ENCODE peak calls at places on chromosome 21, in six cellular contexts. N is IMR-90, U is H9, E is spleen, I is GM23338, R is suprapubic skin. T is an unnamed sample. For H3K27me3, the result is how much of the 10 kb centered on the place peaks cover.

GRCh38 chr21:27507695-27508094 is 540.8 kb upstream of the ADAMTS5 start:
- DNase-seq in N (no peak), U (no peak), E (no peak), I (no peak), R (no peak), T (no peak)

GRCh38 chr21:17560377-17560776 is 47.5 kb downstream of the CXADR start:
- DNase-seq in N (peak), U (no peak), E (no peak), I (no peak), R (no peak), T (no peak)

GRCh38 chr21:27275294-27275927 is 308.5 kb upstream of the ADAMTS5 start:
- DNase-seq in N (peak), U (no peak), E (no peak), I (no peak), R (no peak), T (no peak)

GRCh38 chr21:30072496-30072895 is 94.1 kb downstream of the CLDN17 start:
- DNase-seq in N (no peak), U (peak), E (no peak), I (peak), R (no peak), T (peak)

GRCh38 chr21:29538115-29538514 is 239.4 kb downstream of the BACH1 start:
- DNase-seq in N (peak), U (no peak), E (no peak), I (no peak), R (no peak), T (no peak)

GRCh38 chr21:31750843-31751242 is 18.9 kb upstream of the SCAF4 start:
- DNase-seq in N (peak), U (no peak), E (no peak), I (no peak), R (no peak), T (no peak)

GRCh38 chr21:46125846-46126301 is 28.0 kb downstream of the COL6A2 start:
- DNase-seq in N (no peak), U (peak), E (no peak), I (no peak), R (peak), T (peak)

GRCh38 chr21:31938330-31939301 is 65.8 kb downstream of the HUNK start:
- DNase-seq in N (no peak), U (no peak), E (no peak), I (no peak), R (no peak), T (peak)

GRCh38 chr21:41648591-41649031 is 118.2 kb downstream of the RIPK4 start:
- DNase-seq in N (peak), U (no peak), E (peak), I (no peak), R (no peak), T (no peak)

GRCh38 chr21:37032877-37033471 is 26.5 kb downstream of the RIPPLY3 start:
- DNase-seq in N (peak), U (no peak), E (no peak), I (no peak), R (no peak), T (no peak)

GRCh38 chr21:28359300-28359699 is 633.4 kb downstream of the LTN1 start:
- DNase-seq in N (no peak), U (no peak), E (no peak), I (no peak), R (no peak), T (no peak)

GRCh38 chr21:18349468-18349867 is 54.1 kb downstream of the TMPRSS15 start:
- DNase-seq in N (no peak), U (no peak), E (no peak), I (no peak), R (no peak), T (no peak)

GRCh38 chr21:31663584-31664249 is 4.2 kb downstream of the SOD1 start:
- DNase-seq in N (no peak), U (no peak), E (no peak), I (no peak), R (no peak), T (no peak)

GRCh38 chr21:20424943-20425342 is 573.3 kb upstream of the NCAM2 start:
- DNase-seq in N (no peak), U (peak), E (no peak), I (peak), R (no peak), T (no peak)

GRCh38 chr21:15121097-15121654 is 56.4 kb upstream of the NRIP1 start:
- DNase-seq in N (no peak), U (no peak), E (no peak), I (no peak), R (no peak), T (no peak)
- H3K27ac ChIP-seq in N (no peak), U (peak), E (peak), I (peak), R (no peak), T (no peak)

DNA sequence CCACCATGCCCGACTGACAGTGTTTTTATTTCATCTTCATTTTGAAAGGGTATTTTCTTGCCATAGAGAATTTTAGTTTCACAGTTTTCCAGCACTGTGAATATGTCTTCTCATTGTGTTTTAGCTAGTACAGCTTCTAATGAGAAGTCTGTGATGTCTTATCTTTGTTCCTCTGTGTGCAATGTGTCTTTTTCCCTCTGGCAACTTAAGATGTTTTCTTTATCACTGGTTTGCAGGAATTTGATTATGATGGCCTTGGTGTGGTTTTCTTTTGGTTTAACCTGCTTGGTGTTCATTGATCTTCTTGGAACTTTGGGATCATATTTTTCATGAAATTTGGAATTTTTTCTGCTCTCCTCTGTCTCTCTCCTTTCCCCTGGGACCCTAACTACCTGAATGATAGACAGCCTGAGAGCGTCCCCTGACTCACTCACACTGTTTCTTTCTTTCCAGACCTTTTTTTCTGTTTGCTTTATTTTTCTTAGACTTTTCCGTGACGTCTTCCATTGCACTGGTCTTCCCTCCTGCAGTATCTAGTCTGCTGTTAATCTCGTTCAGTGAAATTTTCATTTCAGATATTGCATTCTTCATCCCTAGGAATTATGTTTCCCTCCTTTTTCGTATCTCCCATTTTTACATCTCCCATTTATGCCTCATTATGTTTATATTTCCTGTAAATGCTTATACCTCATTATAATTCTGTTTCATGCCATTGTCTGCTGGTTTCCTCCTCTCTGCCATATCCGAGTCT is 48.5 kb downstream of the PDE9A start:
- DNase-seq in N (no peak), U (no peak), E (no peak), I (no peak), R (no peak), T (no peak)
- H3K27me3 ChIP-seq in N (under half), U (under half), E (under half), I (under half), R (under half), T (under half)

DNA sequence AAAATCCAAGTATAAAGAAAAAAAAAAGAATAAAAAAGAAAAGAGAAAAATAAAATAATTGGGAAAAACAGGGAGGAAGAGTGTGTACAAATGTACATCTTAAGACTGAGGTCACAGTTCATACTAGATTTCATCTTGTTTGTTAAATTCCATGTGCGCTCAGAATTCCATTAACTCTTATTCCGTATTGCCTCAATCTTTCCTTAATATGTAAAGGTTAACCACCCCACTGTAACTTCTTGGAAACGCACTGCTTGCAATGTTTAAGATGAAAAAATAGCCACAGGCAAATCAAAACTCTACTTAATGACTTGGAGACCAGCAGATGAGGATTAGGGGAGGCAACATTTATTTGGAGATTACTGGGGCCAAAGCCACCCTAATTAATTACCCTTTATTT is 23.9 kb upstream of the KCNE1 start:
- DNase-seq in N (no peak), U (no peak), E (no peak), I (no peak), R (no peak), T (no peak)
- H3K27ac ChIP-seq in N (no peak), U (no peak), E (no peak), I (no peak), R (peak), T (no peak)

DNA sequence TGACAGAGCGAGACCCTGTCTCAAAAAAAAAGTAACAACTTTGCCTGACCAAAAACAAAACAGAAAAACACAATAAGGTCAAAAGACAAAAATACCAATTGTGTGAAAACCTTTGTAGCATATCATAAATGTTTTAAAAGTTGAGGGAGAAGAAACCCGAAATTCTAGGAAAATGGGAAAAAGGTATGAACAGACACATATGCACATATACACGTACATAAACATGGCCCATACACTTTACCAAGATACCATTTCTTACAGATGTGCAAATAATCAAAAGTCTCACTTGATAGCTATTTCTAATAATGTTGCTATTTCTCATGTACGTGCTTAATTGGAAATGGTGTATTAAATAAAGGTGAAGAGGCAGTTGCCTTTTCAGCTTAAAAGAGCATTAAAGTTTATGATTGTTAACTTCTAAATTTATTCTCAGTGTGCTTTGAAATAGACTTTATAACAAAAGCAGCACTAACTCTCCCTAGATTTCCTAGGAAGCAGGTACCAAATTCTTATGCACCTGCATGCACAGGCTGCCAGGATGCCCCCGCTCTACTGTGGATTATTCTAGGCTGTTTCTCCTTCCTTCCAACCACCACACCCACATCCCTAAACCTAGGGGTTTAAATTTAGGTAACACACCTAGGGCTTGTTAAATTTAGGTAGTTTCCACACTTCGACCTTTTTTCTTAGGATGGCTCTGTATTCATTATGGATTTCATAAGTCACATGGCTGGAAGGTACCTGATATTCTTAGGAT is 33.8 kb downstream of the ADARB1 start:
- DNase-seq in N (no peak), U (no peak), E (no peak), I (no peak), R (no peak), T (no peak)
- H3K27me3 ChIP-seq in N (under half), U (under half), E (under half), I (under half), R (under half), T (under half)

GRCh38 chr21:38994014-38994413 is 188.3 kb downstream of the ETS2 start:
- DNase-seq in N (no peak), U (no peak), E (no peak), I (no peak), R (no peak), T (no peak)

GRCh38 chr21:38990424-38990794 is 184.7 kb downstream of the ETS2 start:
- DNase-seq in N (no peak), U (no peak), E (no peak), I (peak), R (no peak), T (no peak)

GRCh38 chr21:38993561-38993960 is 187.8 kb downstream of the ETS2 start:
- DNase-seq in N (peak), U (no peak), E (no peak), I (no peak), R (no peak), T (peak)

GRCh38 chr21:38995071-38995669 is 188.1 kb downstream of the PSMG1 start:
- DNase-seq in N (no peak), U (no peak), E (no peak), I (no peak), R (no peak), T (no peak)

DNA sequence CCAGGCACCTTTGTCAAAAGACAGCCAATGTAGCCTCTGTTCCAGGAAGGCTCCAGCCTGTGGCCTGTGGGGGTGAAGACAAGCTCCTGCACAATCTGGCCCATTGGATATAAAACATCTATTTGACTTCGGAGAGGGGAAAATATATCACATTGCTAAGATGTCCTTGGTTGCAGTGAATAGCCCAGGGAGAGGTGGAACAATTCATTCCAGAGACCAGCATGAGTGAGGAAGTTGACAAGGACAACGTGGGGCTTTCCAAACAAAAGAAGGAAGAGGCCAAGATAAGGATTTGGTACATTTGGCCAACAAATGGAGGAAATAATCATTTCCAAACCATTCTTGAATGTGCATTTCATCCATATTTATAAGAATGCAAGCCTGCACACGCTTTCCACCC is 187.0 kb downstream of the ETS2 start:
- DNase-seq in N (no peak), U (no peak), E (no peak), I (no peak), R (no peak), T (no peak)
- H3K27ac ChIP-seq in N (peak), U (no peak), E (peak), I (no peak), R (peak), T (peak)

DNA sequence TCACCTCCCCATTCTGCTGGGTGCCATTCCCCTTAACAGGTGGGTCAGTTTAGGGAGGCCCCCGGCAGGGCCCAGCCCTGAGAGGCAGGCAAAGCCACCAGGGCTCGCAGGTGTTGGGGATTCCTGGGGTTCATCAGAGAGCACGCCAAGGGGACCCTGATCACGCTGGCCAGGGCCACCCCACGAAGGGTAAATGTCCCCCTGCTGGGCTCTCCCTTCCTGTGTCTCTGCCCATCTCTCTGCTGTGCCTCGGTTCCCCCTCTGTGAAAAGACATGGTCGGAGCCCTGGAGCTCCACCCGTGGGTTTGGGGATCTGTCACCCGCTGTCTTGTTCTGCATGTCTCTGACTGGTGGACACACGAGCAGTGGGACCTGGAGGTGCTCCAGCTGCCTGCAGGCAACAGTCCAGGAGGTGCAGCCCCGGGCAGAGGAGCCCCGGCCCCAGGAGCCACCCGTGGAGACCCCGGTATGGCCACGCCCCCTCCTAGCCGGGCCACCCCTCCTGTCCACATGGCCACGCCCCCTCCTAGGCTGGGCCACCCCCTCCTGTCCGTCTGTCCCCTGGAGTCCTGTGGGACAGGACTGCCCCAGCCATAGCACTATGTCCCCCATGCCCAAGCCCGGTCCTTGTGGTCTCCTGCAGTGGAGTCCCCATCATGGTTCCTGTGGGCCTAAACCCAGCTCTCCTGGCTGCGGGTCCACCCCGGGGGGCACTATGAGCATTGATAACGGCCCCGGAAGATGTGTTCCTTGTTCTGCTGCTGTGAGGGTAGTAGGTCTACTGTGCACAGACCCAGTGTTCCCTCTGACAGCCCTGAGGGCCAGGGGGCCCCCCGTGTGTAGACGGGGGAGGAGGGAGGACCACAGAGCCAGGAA is 6.5 kb downstream of the AIRE start:
- DNase-seq in N (no peak), U (no peak), E (no peak), I (peak), R (no peak), T (no peak)
- H3K27me3 ChIP-seq in N (under half), U (under half), E (under half), I (under half), R (under half), T (under half)

T was measured in testis.